ENCODE peak calls at places on chromosome 21, in ten cellular contexts. B is upper lobe of right lung, H is GM10248, E is GM23338, N is cardiac fibroblast, I is brain microvascular endothelial cell, K is fibroblast of pulmonary artery, S is stomach, A is pancreas, C is endothelial cell. J is an unnamed sample.
A peak's percentile ranks its signal among the peaks of the same experiment; 100 is the strongest.

GRCh38 chr21:26739189-26739588 is 106.0 kb downstream of the ADAMTS1 start:
- DNase-seq in B (no peak), H (no peak), E (no peak), N (peak; percentile 59), I (no peak), K (peak; percentile 41), S (no peak), A (no peak), C (no peak), J (no peak)

GRCh38 chr21:25002676-25003075 is 604.6 kb downstream of the MRPL39 start:
- DNase-seq in B (no peak), H (no peak), E (no peak), N (no peak), I (no peak), K (no peak), S (no peak), A (no peak), C (no peak), J (no peak)

GRCh38 chr21:27805696-27806095 is 838.8 kb upstream of the ADAMTS5 start:
- DNase-seq in B (no peak), H (no peak), E (no peak), N (no peak), I (no peak), K (no peak), S (no peak), A (no peak), C (no peak), J (no peak)

GRCh38 chr21:30710499-30710898 is 8.1 kb downstream of the KRTAP21-3 start:
- DNase-seq in B (no peak), H (no peak), E (no peak), N (no peak), I (no peak), K (no peak), S (no peak), A (no peak), C (no peak), J (peak; percentile 43)

GRCh38 chr21:42527489-42528158 is 14.0 kb downstream of the SLC37A1 start:
- DNase-seq in B (no peak), H (peak; percentile 54), E (no peak), N (no peak), I (no peak), K (no peak), S (no peak), A (no peak), C (no peak), J (peak; percentile 78)

GRCh38 chr21:33944185-33944763 is 28.7 kb upstream of the ATP5PO start:
- DNase-seq in B (no peak), H (no peak), E (no peak), N (no peak), I (no peak), K (no peak), S (no peak), A (no peak), C (no peak), J (no peak)

GRCh38 chr21:16624468-16625102 is 888.3 kb upstream of the CXADR start:
- DNase-seq in B (no peak), H (no peak), E (no peak), N (no peak), I (no peak), K (no peak), S (no peak), A (no peak), C (no peak), J (no peak)

GRCh38 chr21:39116761-39117425 is 66.4 kb downstream of the PSMG1 start:
- DNase-seq in B (no peak), H (no peak), E (no peak), N (no peak), I (no peak), K (no peak), S (no peak), A (no peak), C (no peak), J (no peak)

GRCh38 chr21:44482581-44483287 is 27.4 kb downstream of the LRRC3 start:
- DNase-seq in B (no peak), H (no peak), E (no peak), N (no peak), I (no peak), K (no peak), S (no peak), A (no peak), C (no peak), J (no peak)

GRCh38 chr21:34881421-34881820 is 167.7 kb downstream of the RUNX1 start:
- DNase-seq in B (no peak), H (no peak), E (no peak), N (peak; percentile 50), I (peak; percentile 77), K (peak; percentile 57), S (no peak), A (no peak), C (no peak), J (no peak)

GRCh38 chr21:35989185-35989735 is 71.1 kb downstream of the SETD4 start:
- DNase-seq in B (no peak), H (no peak), E (no peak), N (peak; percentile 4), I (no peak), K (no peak), S (no peak), A (no peak), C (no peak), J (no peak)

GRCh38 chr21:44261191-44261631 is 486 bp downstream of the DNMT3L start:
- DNase-seq in B (no peak), H (no peak), E (no peak), N (no peak), I (no peak), K (no peak), S (no peak), A (peak; percentile 20), C (no peak), J (no peak)

DNA sequence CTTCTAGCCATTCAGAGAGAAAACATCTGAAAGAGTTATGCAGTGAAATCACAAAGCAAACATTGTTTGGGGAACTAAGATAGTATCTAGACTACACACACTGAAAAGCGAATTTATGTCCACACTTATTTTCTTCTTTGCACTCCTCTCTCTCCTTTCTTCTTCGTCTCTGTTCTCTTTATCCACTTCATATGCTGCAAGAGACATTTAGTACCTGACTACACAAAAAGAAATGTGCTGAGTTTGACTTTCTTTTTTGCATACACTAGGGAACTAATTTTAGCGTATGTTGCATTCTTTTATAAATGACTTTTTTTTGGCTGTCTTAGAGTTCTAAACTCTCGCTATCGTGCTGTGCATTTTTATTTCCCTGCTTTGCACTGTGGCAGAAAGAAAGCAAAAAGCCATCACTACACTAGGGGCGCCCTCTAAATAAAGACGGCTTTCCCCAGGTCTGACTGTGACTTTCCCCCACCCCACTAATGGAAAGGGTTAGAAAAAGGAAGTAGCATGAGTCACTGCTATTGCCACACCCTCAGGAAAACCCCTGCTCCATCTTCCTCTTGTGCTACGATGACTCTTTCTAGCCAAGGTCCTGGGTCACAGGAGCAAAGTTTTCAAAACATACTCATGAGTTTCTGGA is 65.7 kb downstream of the MAP3K7CL start:
- DNase-seq in B (no peak), H (peak; percentile 82), E (peak; percentile 33), N (peak; percentile 93), I (peak; percentile 95), K (peak; percentile 96), S (peak; percentile 53), A (no peak), C (no peak), J (peak; percentile 88)
- TF ChIP-seq CTCF in B (peak; percentile 45), H (peak; percentile 50), E (peak; percentile 26), N (peak; percentile 59), I (peak; percentile 74), K (peak; percentile 55), S (no peak), A (no peak), C (no peak), J (peak; percentile 75)

GRCh38 chr21:37446552-37446951 is 80.0 kb downstream of the DYRK1A start:
- DNase-seq in B (no peak), H (no peak), E (peak; percentile 54), N (no peak), I (no peak), K (no peak), S (no peak), A (no peak), C (no peak), J (no peak)
- TF ChIP-seq CTCF in B (no peak), H (no peak), E (peak; percentile 57), N (no peak), I (no peak), K (no peak), S (no peak), A (no peak), C (no peak), J (no peak)

DNA sequence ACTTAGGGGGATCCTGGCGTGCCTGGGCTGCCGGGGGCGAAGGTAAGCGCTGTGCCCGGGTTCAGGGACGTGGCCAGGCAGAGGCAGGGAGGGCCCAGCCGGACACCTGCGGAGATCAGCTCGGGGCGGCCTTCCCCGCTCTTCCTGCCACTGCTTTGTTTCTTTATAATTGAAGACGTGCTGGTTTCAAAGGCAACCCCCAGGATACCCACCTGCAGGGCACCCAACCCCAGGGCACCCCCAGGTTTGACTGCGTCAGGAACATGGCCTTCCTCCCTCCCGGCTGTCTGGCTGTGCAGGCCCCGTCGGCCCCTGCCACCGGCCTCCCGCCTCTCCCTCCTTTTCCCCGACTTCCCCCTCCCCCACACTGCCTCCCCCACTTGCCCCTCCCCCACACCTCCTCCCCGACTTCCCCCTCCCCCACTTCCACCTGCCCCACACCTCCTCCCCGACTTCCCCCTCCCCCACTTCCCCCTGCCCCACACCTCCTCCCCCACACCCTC is 52.7 kb downstream of the SLC19A1 start:
- DNase-seq in B (no peak), H (no peak), E (no peak), N (no peak), I (no peak), K (no peak), S (no peak), A (no peak), C (no peak), J (no peak)
- TF ChIP-seq CTCF in B (no peak), H (no peak), E (no peak), N (no peak), I (no peak), K (no peak), S (no peak), A (no peak), C (no peak), J (no peak)

DNA sequence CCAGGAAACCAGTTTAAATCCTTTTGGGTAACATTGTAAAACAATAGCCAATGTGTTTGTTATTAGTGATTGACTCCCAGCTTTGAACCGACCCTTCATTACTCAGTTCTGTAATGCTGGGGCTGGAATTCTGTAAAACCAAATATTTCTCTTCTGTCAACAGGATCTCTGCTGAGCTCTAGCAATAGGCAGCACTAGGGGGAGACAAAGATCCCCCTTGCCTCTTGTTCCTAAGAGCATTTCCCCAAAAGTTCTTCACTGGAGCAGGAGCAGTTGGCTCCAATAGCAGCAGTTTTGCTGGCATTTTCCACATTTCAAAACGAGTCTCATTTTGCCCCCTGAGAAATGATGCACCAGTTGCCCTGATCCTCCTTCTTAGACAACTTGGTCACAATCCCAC is 1671.1 kb downstream of the MRPL39 start:
- DNase-seq in B (no peak), H (no peak), E (peak; percentile 44), N (peak; percentile 21), I (no peak), K (peak; percentile 33), S (no peak), A (no peak), C (no peak), J (peak; percentile 18)
- TF ChIP-seq CTCF in B (peak; percentile 30), H (peak; percentile 7), E (peak; percentile 53), N (peak; percentile 54), I (peak; percentile 69), K (peak; percentile 43), S (no peak), A (no peak), C (no peak), J (peak; percentile 31)

GRCh38 chr21:17732306-17732705 is 86.8 kb downstream of the C21orf91 start:
- DNase-seq in B (no peak), H (no peak), E (no peak), N (no peak), I (peak; percentile 33), K (peak; percentile 25), S (no peak), A (no peak), C (no peak), J (no peak)
- TF ChIP-seq CTCF in B (no peak), H (no peak), E (no peak), N (no peak), I (no peak), K (no peak), S (no peak), A (no peak), C (no peak), J (no peak)

J was measured in activated CD8-positive, alpha-beta T cell treated with anti-CD3 and anti-CD28 coated beads for 36 hours.